ENCODE peak calls at places on chromosomes 5 and 9, in six cellular contexts. G is lower lobe of right lung, P is osteocyte, M is fibroblast of lung, Q is psoas muscle, A is right atrium auricular region. L is an unnamed sample.

GRCh38 chr5:159773062-159773924 is 143.0 kb upstream of the ADRA1B start:
- DNase-seq in G (peak; percentile 68), P (peak; percentile 88), M (peak; percentile 93), A (peak; percentile 90), Q (peak; percentile 89), L (peak; percentile 40)

GRCh38 chr5:158135682-158136176 is 276.8 kb upstream of the CLINT1 start:
- DNase-seq in A (no peak), Q (peak; percentile 67), M (no peak), P (no peak), G (no peak), L (no peak)

GRCh38 chr5:132674671-132675506 is 1.1 kb downstream of the IL4 start:
- DNase-seq in G (no peak), P (no peak), Q (no peak), M (peak; percentile 98), A (peak; percentile 54), L (peak; percentile 81)

GRCh38 chr9:4339783-4340335 is 40.0 kb upstream of the GLIS3 start:
- DNase-seq in A (no peak), Q (no peak), M (no peak), G (no peak), P (no peak), L (no peak)

GRCh38 chr5:98769006-98769255 is 4.5 kb upstream of the RGMB start:
- DNase-seq in P (no peak), A (no peak), Q (peak; percentile 64), M (no peak), G (peak; percentile 56), L (no peak)

GRCh38 chr5:150448960-150449490 is 514 bp downstream of the RPS14 start:
- DNase-seq in Q (no peak), P (no peak), G (no peak), M (no peak), A (peak; percentile 60), L (no peak)

GRCh38 chr5:173472784-173473278 is 143.6 kb downstream of the BOD1 start:
- DNase-seq in P (no peak), Q (peak; percentile 64), A (no peak), M (peak; percentile 49), G (no peak), L (no peak)

GRCh38 chr9:131815971-131816873 is 76.3 kb upstream of the RAPGEF1 start:
- DNase-seq in G (no peak), Q (no peak), P (no peak), A (no peak), M (no peak), L (no peak)

GRCh38 chr9:116471093-116471906 is 215.8 kb upstream of the TRIM32 start:
- DNase-seq in A (no peak), M (peak; percentile 81), Q (no peak), P (peak; percentile 92), G (no peak), L (peak; percentile 84)

GRCh38 chr5:59648949-59649921 is 244.3 kb downstream of the PDE4D start:
- DNase-seq in M (peak; percentile 89), G (no peak), Q (no peak), A (no peak), P (no peak), L (no peak)

GRCh38 chr9:76691761-76692313 is 72.4 kb upstream of the PCA3 start:
- DNase-seq in G (no peak), M (no peak), Q (no peak), A (no peak), P (no peak), L (no peak)

GRCh38 chr9:114223564-114224246 is 68.4 kb downstream of the COL27A1 start:
- DNase-seq in G (no peak), M (peak; percentile 82), Q (no peak), A (no peak), P (no peak), L (no peak)

GRCh38 chr5:81425569-81425968 is 31.6 kb upstream of the ACOT12 start:
- DNase-seq in M (peak; percentile 47), Q (no peak), A (no peak), G (no peak), P (no peak), L (no peak)

GRCh38 chr5:114839360-114839759 is 330.3 kb downstream of the TRIM36 start:
- DNase-seq in M (no peak), Q (no peak), A (no peak), G (no peak), P (no peak), L (no peak)

GRCh38 chr5:135213034-135213386 is 179.0 kb upstream of the PITX1 start:
- DNase-seq in P (peak; percentile 19), M (no peak), Q (no peak), A (no peak), G (no peak), L (no peak)

GRCh38 chr5:124823336-124823849 is 77.0 kb upstream of the ZNF608 start:
- DNase-seq in Q (no peak), P (no peak), A (no peak), G (no peak), M (no peak), L (no peak)

GRCh38 chr9:28538132-28538531 is 964.9 kb upstream of the C9orf72 start:
- DNase-seq in M (no peak), G (no peak), A (no peak), Q (no peak), P (no peak), L (no peak)

GRCh38 chr5:139181835-139182452 is 16.2 kb downstream of the SIL1 start:
- DNase-seq in Q (no peak), P (no peak), M (peak; percentile 67), G (no peak), A (no peak), L (no peak)

GRCh38 chr9:105510024-105510423 is 47.9 kb upstream of the FKTN start:
- DNase-seq in G (no peak), P (no peak), A (no peak), M (peak; percentile 96), Q (no peak), L (peak; percentile 19)

GRCh38 chr9:114911167-114911821 is 19.1 kb downstream of the TNFSF8 start:
- DNase-seq in Q (no peak), A (no peak), P (peak; percentile 5), M (peak; percentile 35), G (no peak), L (no peak)

GRCh38 chr5:150734579-150735384 is 24.0 kb downstream of the DCTN4 start:
- DNase-seq in G (peak; percentile 86), Q (peak; percentile 65), P (no peak), M (no peak), A (peak; percentile 72), L (no peak)

GRCh38 chr9:127519301-127520166 is 68.2 kb downstream of the LRSAM1 start:
- DNase-seq in A (no peak), P (peak; percentile 93), Q (no peak), M (peak; percentile 99), G (no peak), L (peak; percentile 85)

GRCh38 chr9:132546148-132547051 is 36.0 kb upstream of the BARHL1 start:
- DNase-seq in G (no peak), M (peak; percentile 26), P (no peak), A (no peak), Q (peak; percentile 51), L (no peak)

GRCh38 chr9:87282477-87282991 is 215.1 kb upstream of the DAPK1 start:
- DNase-seq in P (no peak), M (peak; percentile 46), A (no peak), G (no peak), Q (no peak), L (no peak)

GRCh38 chr5:5203441-5203840 is 63.3 kb downstream of the ADAMTS16 start:
- DNase-seq in Q (no peak), A (no peak), M (no peak), G (no peak), P (no peak), L (no peak)

GRCh38 chr5:154461531-154461930 is 15.7 kb downstream of the SAP30L start:
- DNase-seq in G (no peak), M (no peak), Q (no peak), A (no peak), P (no peak), L (no peak)

GRCh38 chr5:1885777-1886633 is 3.3 kb upstream of the IRX4 start:
- DNase-seq in Q (peak; percentile 17), M (no peak), G (peak; percentile 32), A (no peak), P (no peak), L (no peak)

DNA sequence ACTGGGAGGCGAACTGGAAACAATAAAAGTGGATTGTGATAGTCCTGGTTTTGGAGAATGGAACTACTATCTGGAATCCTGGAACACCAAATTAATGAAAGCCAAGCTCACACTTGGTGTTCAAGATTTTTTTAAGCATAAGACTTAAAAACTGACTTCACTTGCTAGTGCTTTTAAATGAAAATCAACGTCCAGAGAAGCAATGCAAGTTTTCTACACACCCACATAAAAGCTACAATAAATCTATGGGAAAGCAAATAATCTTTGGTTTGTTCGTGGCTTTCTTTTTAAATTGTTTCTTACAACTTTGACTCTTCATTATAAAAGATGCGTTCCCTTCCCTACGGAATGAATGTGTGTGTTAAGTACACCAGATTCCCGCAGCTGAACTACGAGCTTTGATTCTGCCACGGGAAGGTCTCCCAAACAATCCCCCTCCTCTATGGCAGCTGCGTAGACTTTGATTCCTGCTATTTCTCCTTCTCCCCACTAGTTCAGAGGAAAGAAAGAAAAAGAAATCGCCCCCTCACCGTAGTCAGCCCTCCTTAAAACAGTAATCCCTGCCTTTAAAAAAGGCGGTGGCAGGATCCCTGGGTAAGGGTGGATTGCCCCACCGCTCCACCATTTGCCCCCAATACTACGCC is 1057.2 kb upstream of the DMAC1 start:
- DNase-seq in G (no peak), M (peak; percentile 11), P (no peak), A (no peak), Q (no peak), L (no peak)
- TF ChIP-seq CTCF in G (no peak), M (no peak), P (no peak), A (no peak), Q (no peak), L (no peak)

GRCh38 chr5:43646997-43647396 is 44.0 kb downstream of the NNT start:
- DNase-seq in G (no peak), M (no peak), A (no peak), Q (no peak), P (no peak), L (no peak)
- TF ChIP-seq CTCF in G (no peak), M (peak; percentile 36), A (no peak), Q (no peak), P (peak; percentile 45), L (peak; percentile 11)

DNA sequence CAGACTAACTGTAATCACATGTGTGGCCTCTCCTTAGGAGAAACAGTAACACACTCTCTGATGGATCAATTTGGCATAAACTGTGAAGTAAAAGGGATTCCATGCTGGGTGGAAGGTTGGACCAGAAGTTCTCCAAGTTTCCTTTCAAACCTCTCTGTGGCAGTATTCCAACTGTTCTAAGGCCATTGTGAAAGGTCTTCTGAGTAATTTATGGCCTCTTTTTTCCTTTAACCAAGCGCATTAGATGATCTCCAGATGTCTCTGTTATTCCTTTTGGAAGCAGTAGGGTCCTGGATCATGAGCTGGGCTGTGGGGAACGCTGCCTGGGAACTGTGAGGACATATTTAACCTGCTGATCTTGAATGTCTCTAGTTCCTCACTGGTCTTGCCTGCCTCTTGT is 80.6 kb upstream of the IL6ST start:
- DNase-seq in P (no peak), G (no peak), M (peak; percentile 45), Q (peak; percentile 73), A (peak; percentile 69), L (peak; percentile 61)
- TF ChIP-seq CTCF in P (no peak), G (no peak), M (peak; percentile 5), Q (no peak), A (no peak), L (no peak)

GRCh38 chr9:90053027-90053426 is 448.2 kb downstream of the GADD45G start:
- DNase-seq in Q (no peak), P (peak; percentile 69), M (no peak), A (no peak), G (no peak), L (no peak)
- TF ChIP-seq CTCF in Q (no peak), P (no peak), M (peak; percentile 9), A (no peak), G (peak; percentile 18), L (peak; percentile 6)

GRCh38 chr9:26925609-26926008 is 21.4 kb downstream of the PLAA start:
- DNase-seq in Q (no peak), P (no peak), A (no peak), M (no peak), G (no peak), L (no peak)

GRCh38 chr9:26919698-26920097 is 27.1 kb upstream of the CAAP1 start:
- DNase-seq in P (no peak), G (no peak), Q (no peak), M (no peak), A (no peak), L (no peak)
- TF ChIP-seq CTCF in P (no peak), G (no peak), Q (no peak), M (no peak), A (no peak), L (no peak)